ENCODE peak calls at places on chromosomes 1 and 21, in four cellular contexts. One of them, this sample, is unnamed.

GRCh38 chr21:38333290-38334272 is 76.8 kb downstream of the KCNJ15 start:
- DNase-seq in fibroblast of lung: no peak
- DNase-seq in transverse colon: no peak
- DNase-seq in tibial artery: no peak
- DNase-seq in this sample: no peak

GRCh38 chr1:206449566-206449965 is 20.7 kb upstream of the IKBKE start:
- DNase-seq in fibroblast of lung: peak; percentile 70
- DNase-seq in transverse colon: no peak
- DNase-seq in tibial artery: no peak
- DNase-seq in this sample: peak; percentile 55

GRCh38 chr1:235486321-235486720 is 17.9 kb downstream of the B3GALNT2 start:
- DNase-seq in fibroblast of lung: peak; percentile 38
- DNase-seq in transverse colon: no peak
- DNase-seq in tibial artery: no peak
- DNase-seq in this sample: peak; percentile 17

GRCh38 chr1:19305880-19306279 is 6.1 kb downstream of the AKR7A2 start:
- DNase-seq in fibroblast of lung: no peak
- DNase-seq in transverse colon: no peak
- DNase-seq in tibial artery: no peak
- DNase-seq in this sample: no peak

GRCh38 chr1:231929311-231929710 is 302.7 kb downstream of the DISC1 start:
- DNase-seq in fibroblast of lung: peak; percentile 91
- DNase-seq in transverse colon: no peak
- DNase-seq in tibial artery: no peak
- DNase-seq in this sample: peak; percentile 86

GRCh38 chr1:26686795-26687194 is 9.0 kb upstream of the ARID1A start:
- DNase-seq in fibroblast of lung: peak; percentile 40
- DNase-seq in transverse colon: no peak
- DNase-seq in tibial artery: no peak
- DNase-seq in this sample: peak; percentile 59

GRCh38 chr1:28509705-28510349 is 4.0 kb downstream of the RCC1 start:
- DNase-seq in fibroblast of lung: peak; percentile 53
- DNase-seq in transverse colon: no peak
- DNase-seq in tibial artery: no peak
- DNase-seq in this sample: peak; percentile 24

GRCh38 chr1:58399176-58399575 is 147.3 kb downstream of the OMA1 start:
- DNase-seq in fibroblast of lung: no peak
- DNase-seq in transverse colon: no peak
- DNase-seq in tibial artery: no peak
- DNase-seq in this sample: no peak

GRCh38 chr1:7574121-7575040 is 196.7 kb upstream of the VAMP3 start:
- DNase-seq in fibroblast of lung: no peak
- DNase-seq in transverse colon: no peak
- DNase-seq in tibial artery: peak; percentile 30
- DNase-seq in this sample: no peak

GRCh38 chr21:29601072-29601471 is 302.4 kb downstream of the BACH1 start:
- DNase-seq in fibroblast of lung: no peak
- DNase-seq in transverse colon: no peak
- DNase-seq in tibial artery: no peak
- DNase-seq in this sample: no peak

GRCh38 chr1:27763358-27763757 is 9.7 kb upstream of the STX12 start:
- DNase-seq in fibroblast of lung: no peak
- DNase-seq in transverse colon: no peak
- DNase-seq in tibial artery: no peak
- DNase-seq in this sample: no peak

GRCh38 chr21:43029785-43030184 is 45.9 kb downstream of the CBS start:
- DNase-seq in fibroblast of lung: no peak
- DNase-seq in transverse colon: no peak
- DNase-seq in tibial artery: no peak
- DNase-seq in this sample: no peak

GRCh38 chr1:12080773-12081556 is 17.9 kb downstream of the TNFRSF8 start:
- DNase-seq in fibroblast of lung: no peak
- DNase-seq in transverse colon: no peak
- DNase-seq in tibial artery: no peak
- DNase-seq in this sample: no peak
- H3K4me3 ChIP-seq in fibroblast of lung: no peak overlapping the region
- H3K4me3 ChIP-seq in transverse colon: no peak overlapping the region
- H3K4me3 ChIP-seq in tibial artery: no peak overlapping the region
- H3K4me3 ChIP-seq in this sample: no peak overlapping the region

GRCh38 chr1:61659061-61659460 is 65.9 kb downstream of the TM2D1 start:
- DNase-seq in fibroblast of lung: no peak
- DNase-seq in transverse colon: no peak
- DNase-seq in tibial artery: no peak
- DNase-seq in this sample: no peak
- TF ChIP-seq CTCF in fibroblast of lung: no peak
- TF ChIP-seq CTCF in transverse colon: no peak
- TF ChIP-seq CTCF in tibial artery: no peak
- TF ChIP-seq CTCF in this sample: peak; percentile 25

DNA sequence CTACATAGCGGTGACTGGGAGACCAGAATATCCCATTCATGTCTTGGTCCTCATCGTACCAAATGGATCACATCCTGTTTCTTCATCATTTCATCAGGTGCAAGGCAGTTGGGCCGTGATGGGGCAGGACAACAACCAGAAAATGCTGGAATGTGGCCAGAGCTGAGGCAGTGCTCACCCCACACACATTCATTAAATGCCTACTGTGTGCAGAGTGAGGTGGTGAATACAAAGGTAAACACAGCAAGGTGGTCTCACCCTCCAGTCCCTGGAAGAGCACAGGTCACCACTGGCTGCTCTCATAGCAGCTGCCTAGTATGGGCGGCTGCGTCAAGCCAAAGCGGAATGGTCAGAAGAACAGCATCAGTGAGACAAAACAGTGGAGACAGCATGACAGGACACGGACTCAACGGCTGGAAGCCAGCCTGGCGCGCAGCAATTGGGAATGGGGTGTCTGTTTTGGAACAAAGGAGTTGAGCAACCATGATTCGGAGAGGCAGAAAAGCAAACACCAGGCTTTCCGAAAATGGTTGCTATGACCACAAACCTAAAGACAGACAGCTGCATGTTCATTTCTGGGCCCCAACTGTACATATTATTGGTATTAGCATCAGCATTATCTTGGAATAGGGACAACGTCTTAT is 5.6 kb upstream of the ADAMTSL4 start:
- DNase-seq in fibroblast of lung: no peak
- DNase-seq in transverse colon: peak; percentile 43
- DNase-seq in tibial artery: peak; percentile 84
- DNase-seq in this sample: no peak
- H3K4me3 ChIP-seq in fibroblast of lung: no peak overlapping the region
- H3K4me3 ChIP-seq in transverse colon: no peak overlapping the region
- H3K4me3 ChIP-seq in tibial artery: no peak overlapping the region
- H3K4me3 ChIP-seq in this sample: no peak overlapping the region

GRCh38 chr1:159307338-159307737 is 5.2 kb downstream of the FCER1A start:
- DNase-seq in fibroblast of lung: no peak
- DNase-seq in transverse colon: no peak
- DNase-seq in tibial artery: no peak
- DNase-seq in this sample: no peak
- TF ChIP-seq CTCF in fibroblast of lung: no peak
- TF ChIP-seq CTCF in transverse colon: no peak
- TF ChIP-seq CTCF in tibial artery: no peak
- TF ChIP-seq CTCF in this sample: no peak

GRCh38 chr21:17139696-17140095 is 373.1 kb upstream of the CXADR start:
- DNase-seq in fibroblast of lung: no peak
- DNase-seq in transverse colon: no peak
- DNase-seq in tibial artery: no peak
- DNase-seq in this sample: no peak
- H3K4me3 ChIP-seq in fibroblast of lung: peak overlapping the region; percentile 22
- H3K4me3 ChIP-seq in transverse colon: no peak overlapping the region
- H3K4me3 ChIP-seq in tibial artery: peak overlapping the region; percentile 8
- H3K4me3 ChIP-seq in this sample: no peak overlapping the region

GRCh38 chr1:160098852-160099647 is 631 bp upstream of the IGSF8 start:
- DNase-seq in fibroblast of lung: peak; percentile 88
- DNase-seq in transverse colon: peak; percentile 99
- DNase-seq in tibial artery: peak; percentile 96
- DNase-seq in this sample: peak; percentile 95
- TF ChIP-seq CTCF in fibroblast of lung: no peak
- TF ChIP-seq CTCF in transverse colon: no peak
- TF ChIP-seq CTCF in tibial artery: peak; percentile 13
- TF ChIP-seq CTCF in this sample: no peak

DNA sequence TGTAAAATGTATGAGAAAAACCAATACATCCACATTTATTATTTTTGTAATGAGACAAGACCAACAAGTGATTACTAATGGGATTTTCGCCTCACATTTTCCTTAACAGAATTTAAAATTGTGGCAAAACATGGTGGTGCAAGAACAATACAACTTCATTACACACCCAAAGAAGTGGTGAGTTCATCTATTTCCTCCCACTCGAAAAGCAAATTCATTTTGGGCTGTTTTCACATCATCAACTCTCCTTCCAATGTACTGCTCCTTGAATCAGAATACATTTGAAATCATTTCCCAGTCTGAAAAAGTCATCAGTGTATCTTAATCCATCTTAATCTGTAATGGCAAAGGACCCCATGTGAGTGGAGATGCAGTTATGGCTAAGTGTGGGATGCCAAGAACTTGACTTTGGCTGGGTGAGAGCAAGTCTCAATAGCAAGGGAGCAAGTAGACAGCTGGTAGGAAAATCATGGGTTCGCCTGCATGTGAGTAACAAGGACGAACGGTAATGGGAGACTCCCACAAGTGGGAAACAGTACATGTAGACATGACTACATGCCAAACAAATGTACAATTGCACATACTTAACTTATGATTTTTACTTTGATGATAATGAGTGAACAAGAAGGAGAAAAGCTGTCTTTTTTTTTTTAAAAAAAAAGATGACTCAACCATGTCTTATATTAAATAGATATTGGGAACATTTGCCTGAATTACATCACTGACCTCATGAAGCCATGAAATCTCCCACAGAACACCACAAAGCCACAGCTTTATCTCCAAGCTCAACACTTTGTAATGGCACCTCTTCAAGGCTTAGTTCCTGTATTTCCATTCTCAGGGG is 46.0 kb downstream of the RUNX1 start:
- DNase-seq in fibroblast of lung: peak; percentile 94
- DNase-seq in transverse colon: no peak
- DNase-seq in tibial artery: no peak
- DNase-seq in this sample: peak; percentile 89
- H3K4me3 ChIP-seq in fibroblast of lung: no peak overlapping the region
- H3K4me3 ChIP-seq in transverse colon: no peak overlapping the region
- H3K4me3 ChIP-seq in tibial artery: no peak overlapping the region
- H3K4me3 ChIP-seq in this sample: no peak overlapping the region

GRCh38 chr1:10867138-10867721 is 70.8 kb upstream of the CASZ1 start:
- DNase-seq in fibroblast of lung: peak; percentile 31
- DNase-seq in transverse colon: peak; percentile 69
- DNase-seq in tibial artery: peak; percentile 48
- DNase-seq in this sample: no peak
- TF ChIP-seq CTCF in fibroblast of lung: peak; percentile 14
- TF ChIP-seq CTCF in transverse colon: no peak
- TF ChIP-seq CTCF in tibial artery: peak; percentile 86
- TF ChIP-seq CTCF in this sample: peak; percentile 34

GRCh38 chr1:2529776-2530500 is at the start of gene HES5:
- DNase-seq in fibroblast of lung: no peak
- DNase-seq in transverse colon: peak; percentile 65
- DNase-seq in tibial artery: no peak
- DNase-seq in this sample: no peak

GRCh38 chr1:2528016-2528415 is 1.6 kb upstream of the PANK4 start:
- DNase-seq in fibroblast of lung: no peak
- DNase-seq in transverse colon: no peak
- DNase-seq in tibial artery: peak; percentile 63
- DNase-seq in this sample: no peak

GRCh38 chr1:2528611-2528965 is 1.5 kb downstream of the HES5 start:
- DNase-seq in fibroblast of lung: no peak
- DNase-seq in transverse colon: no peak
- DNase-seq in tibial artery: no peak
- DNase-seq in this sample: no peak

GRCh38 chr1:2530501-2531361 is 668 bp upstream of the HES5 start:
- DNase-seq in fibroblast of lung: no peak
- DNase-seq in transverse colon: peak; percentile 59
- DNase-seq in tibial artery: no peak
- DNase-seq in this sample: no peak

DNA sequence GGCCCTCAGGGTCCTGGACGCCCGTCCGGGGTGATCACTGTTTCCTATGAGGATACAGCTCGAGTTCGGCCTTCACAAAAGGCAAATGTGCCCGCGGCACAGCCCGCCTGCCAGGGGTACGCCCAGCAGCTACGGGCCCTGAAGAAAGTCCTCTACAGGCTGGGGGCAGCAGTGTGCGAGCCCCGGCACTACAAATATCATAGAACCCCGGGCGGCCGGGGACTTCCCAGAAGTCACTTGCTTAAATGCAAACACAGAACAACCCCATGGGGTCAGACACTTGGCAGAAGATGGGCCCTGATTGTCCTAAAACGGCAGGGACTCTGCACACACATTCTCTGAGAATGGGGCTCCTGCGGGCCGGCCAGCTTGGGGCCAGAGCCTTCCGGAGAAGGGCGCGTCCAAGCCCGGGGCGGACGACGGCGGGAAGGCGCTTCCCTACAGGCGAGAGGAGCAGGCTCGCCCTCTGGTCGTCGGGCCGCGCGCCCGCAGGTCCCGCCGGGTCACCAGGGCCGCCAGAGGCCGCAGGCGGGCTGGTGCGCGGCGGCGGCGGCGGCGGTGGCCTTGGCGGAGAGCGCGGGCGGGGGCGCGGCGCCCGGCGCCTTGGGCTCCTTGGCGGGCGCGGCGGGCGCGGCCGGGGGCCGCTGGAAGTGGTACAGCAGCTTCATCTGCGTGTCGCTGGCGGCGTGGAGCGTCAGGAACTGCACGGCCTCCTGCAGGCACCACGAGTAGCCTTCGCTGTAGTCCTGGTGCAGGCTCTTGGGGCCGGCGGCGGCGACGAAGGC is 905 bp downstream of the HES5 start:
- DNase-seq in fibroblast of lung: no peak
- DNase-seq in transverse colon: peak; percentile 60
- DNase-seq in tibial artery: no peak
- DNase-seq in this sample: peak; percentile 31
- H3K4me3 ChIP-seq in fibroblast of lung: no peak overlapping the region
- H3K4me3 ChIP-seq in transverse colon: no peak overlapping the region
- H3K4me3 ChIP-seq in tibial artery: peak overlapping the region; percentile 49
- H3K4me3 ChIP-seq in this sample: no peak overlapping the region